ENCODE peak calls at places on chromosomes 12 and 14, in four cellular contexts. A, R, S and H are unnamed samples.

GRCh38 chr12:109927622-109928021 is 27.5 kb downstream of the TCHP start:
- DNase-seq in R (peak; percentile 15), A (peak; percentile 18), S (peak; percentile 74), H (peak; percentile 55)

GRCh38 chr12:47396902-47397663 is 308.7 kb downstream of the RPAP3 start:
- DNase-seq in S (no peak), R (no peak), A (no peak), H (no peak)

GRCh38 chr12:2244013-2244861 is 191.4 kb downstream of the CACNA1C start:
- DNase-seq in R (no peak), A (no peak), S (no peak), H (no peak)

GRCh38 chr12:113831016-113831415 is 135.1 kb downstream of the RBM19 start:
- DNase-seq in S (peak; percentile 69), A (no peak), R (no peak), H (no peak)

GRCh38 chr14:104512771-104513640 is 66.6 kb upstream of the C14orf180 start:
- DNase-seq in A (no peak), S (no peak), R (no peak), H (no peak)

GRCh38 chr12:69096669-69097364 is 142.6 kb upstream of the CPSF6 start:
- DNase-seq in A (no peak), S (peak; percentile 71), R (no peak), H (no peak)

GRCh38 chr12:122182887-122183587 is at the start of gene LRRC43:
- DNase-seq in A (peak; percentile 31), S (peak; percentile 56), R (no peak), H (no peak)

GRCh38 chr12:32896438-32897275 is at the start of gene PKP2:
- DNase-seq in A (peak; percentile 5), S (peak; percentile 43), R (peak; percentile 96), H (no peak)

GRCh38 chr12:121580959-121581680 is at the start of gene KDM2B:
- DNase-seq in A (peak; percentile 40), S (peak; percentile 71), R (no peak), H (peak; percentile 25)

GRCh38 chr12:65634061-65634460 is 190.2 kb upstream of the HMGA2 start:
- DNase-seq in S (no peak), R (no peak), A (no peak), H (no peak)

GRCh38 chr14:36021030-36021422 is 155.5 kb downstream of the PTCSC3 start:
- DNase-seq in A (no peak), S (no peak), R (no peak), H (no peak)

GRCh38 chr12:95532851-95533250 is 18.4 kb downstream of the USP44 start:
- DNase-seq in A (no peak), S (no peak), R (no peak), H (no peak)

GRCh38 chr12:104006929-104007328 is 41.3 kb downstream of the TDG start:
- DNase-seq in S (peak; percentile 42), R (no peak), A (no peak), H (no peak)

GRCh38 chr14:95133282-95133681 is 24.0 kb downstream of the DICER1 start:
- DNase-seq in S (peak; percentile 38), R (no peak), A (no peak), H (no peak)

GRCh38 chr12:97235102-97235501 is 227.5 kb upstream of the RMST start:
- DNase-seq in S (no peak), A (no peak), R (no peak), H (no peak)

GRCh38 chr14:91173867-91174266 is 60.0 kb downstream of the DGLUCY start:
- DNase-seq in R (no peak), A (no peak), S (no peak), H (no peak)

GRCh38 chr14:71742491-71742890 is 189.7 kb upstream of the RGS6 start:
- DNase-seq in A (no peak), S (no peak), R (no peak), H (no peak)

GRCh38 chr12:49809369-49810158 is 18.6 kb downstream of the NCKAP5L start:
- DNase-seq in A (no peak), R (no peak), S (no peak), H (no peak)

GRCh38 chr14:104980601-104981531 is 2.7 kb upstream of the AHNAK2 start:
- DNase-seq in R (no peak), S (no peak), A (no peak), H (no peak)

GRCh38 chr12:110546339-110546738 is 36.8 kb downstream of the PPTC7 start:
- DNase-seq in R (no peak), S (peak; percentile 62), A (no peak), H (no peak)

GRCh38 chr12:106747973-106748436 is 26.5 kb upstream of the RIC8B start:
- DNase-seq in R (no peak), A (peak; percentile 76), S (no peak), H (no peak)

GRCh38 chr12:106434521-106434920 is 77.0 kb downstream of the POLR3B start:
- DNase-seq in R (no peak), S (no peak), A (no peak), H (no peak)

GRCh38 chr12:1666685-1667162 is 24.1 kb upstream of the ADIPOR2 start:
- DNase-seq in R (no peak), A (no peak), S (peak; percentile 8), H (no peak)